ENCODE peak calls at places on chromosomes 1 and 21, in five cellular contexts. K, B, A, O and R are unnamed samples.

GRCh38 chr21:21714396-21714795 is 716.2 kb downstream of the NCAM2 start:
- DNase-seq in K (peak), B (no peak), A (no peak), O (no peak), R (no peak)

GRCh38 chr1:224380003-224380402 is 23.3 kb downstream of the CNIH4 start:
- DNase-seq in K (no peak), B (peak), A (no peak), O (no peak), R (no peak)

GRCh38 chr1:244941121-244941520 is 76.8 kb upstream of the HNRNPU start:
- DNase-seq in K (no peak), B (no peak), A (no peak), O (no peak), R (no peak)

GRCh38 chr21:16378570-16378969 is 648.8 kb downstream of the USP25 start:
- DNase-seq in K (no peak), B (no peak), A (no peak), O (no peak), R (no peak)

GRCh38 chr1:26225033-26225831 is 8.8 kb upstream of the CEP85 start:
- DNase-seq in K (no peak), B (no peak), A (no peak), O (no peak), R (no peak)

GRCh38 chr21:19475525-19475924 is 1071.9 kb upstream of the TMPRSS15 start:
- DNase-seq in K (no peak), B (no peak), A (no peak), O (no peak), R (no peak)

GRCh38 chr1:70893381-70893780 is 154.2 kb downstream of the PTGER3 start:
- DNase-seq in K (no peak), B (no peak), A (no peak), O (no peak), R (no peak)

GRCh38 chr1:85393490-85393889 is 71.5 kb downstream of the DDAH1 start:
- DNase-seq in K (no peak), B (no peak), A (no peak), O (no peak), R (no peak)

GRCh38 chr1:106620521-106620954 is 435.9 kb upstream of the PRMT6 start:
- DNase-seq in K (peak), B (no peak), A (no peak), O (no peak), R (no peak)

GRCh38 chr1:160089883-160090282 is 8.5 kb downstream of the IGSF8 start:
- DNase-seq in K (no peak), B (no peak), A (no peak), O (no peak), R (no peak)

GRCh38 chr1:108503062-108503740 is 53.1 kb downstream of the NBPF6 start:
- DNase-seq in K (peak), B (no peak), A (no peak), O (no peak), R (no peak)

GRCh38 chr1:111392042-111392441 is 35.5 kb downstream of the OVGP1 start:
- DNase-seq in K (no peak), B (no peak), A (no peak), O (no peak), R (no peak)

GRCh38 chr1:38991638-38992449 is 768 bp downstream of the AKIRIN1 start:
- DNase-seq in K (no peak), B (no peak), A (peak), O (peak), R (no peak)

GRCh38 chr1:20248954-20249612 is 41.6 kb upstream of the VWA5B1 start:
- DNase-seq in K (no peak), B (peak), A (no peak), O (no peak), R (no peak)

GRCh38 chr1:112524251-112524650 is 15.5 kb downstream of the WNT2B start:
- DNase-seq in K (peak), B (no peak), A (no peak), O (no peak), R (no peak)

GRCh38 chr1:243628476-243628907 is 221.6 kb downstream of the AKT3 start:
- DNase-seq in K (no peak), B (no peak), A (no peak), O (no peak), R (no peak)

GRCh38 chr1:179143332-179143731 is 61.5 kb downstream of the TOR3A start:
- DNase-seq in K (peak), B (peak), A (no peak), O (no peak), R (peak)

GRCh38 chr1:62235576-62235975 is 40.9 kb downstream of the L1TD1 start:
- DNase-seq in K (no peak), B (no peak), A (no peak), O (no peak), R (no peak)

GRCh38 chr1:113871597-113872113 is at the start of gene PTPN22:
- DNase-seq in K (peak), B (peak), A (no peak), O (no peak), R (no peak)

GRCh38 chr1:43979528-43980254 is 681 bp downstream of the B4GALT2 start:
- DNase-seq in K (peak), B (no peak), A (no peak), O (no peak), R (no peak)

GRCh38 chr21:32311621-32312020 is 13.0 kb downstream of the MRAP start:
- DNase-seq in K (no peak), B (no peak), A (no peak), O (peak), R (no peak)

GRCh38 chr1:212070720-212071302 is 35.3 kb downstream of the DTL start:
- DNase-seq in K (peak), B (peak), A (no peak), O (no peak), R (peak)

GRCh38 chr1:117582341-117582902 is 23.4 kb upstream of the TENT5C start:
- DNase-seq in K (no peak), B (no peak), A (no peak), O (no peak), R (no peak)

GRCh38 chr1:65820983-65821382 is 28.3 kb downstream of the PDE4B start:
- DNase-seq in K (peak), B (no peak), A (no peak), O (no peak), R (no peak)

GRCh38 chr1:23224721-23225648 is 7.7 kb upstream of the HTR1D start:
- DNase-seq in K (peak), B (no peak), A (no peak), O (peak), R (no peak)

GRCh38 chr1:192559115-192560006 is 16.2 kb upstream of the RGS1 start:
- DNase-seq in K (peak), B (no peak), A (no peak), O (no peak), R (peak)

GRCh38 chr1:244651956-244652698 is 799 bp upstream of the DESI2 start:
- DNase-seq in K (no peak), B (no peak), A (no peak), O (no peak), R (peak)

GRCh38 chr1:7366286-7366954 is 404.7 kb upstream of the VAMP3 start:
- DNase-seq in K (no peak), B (no peak), A (no peak), O (no peak), R (no peak)

GRCh38 chr1:224333309-224333926 is 3.4 kb upstream of the NVL start:
- DNase-seq in K (peak), B (peak), A (peak), O (no peak), R (peak)

GRCh38 chr1:30708361-30708728 is 15.0 kb downstream of the MATN1 start:
- DNase-seq in K (no peak), B (no peak), A (no peak), O (no peak), R (no peak)

GRCh38 chr1:172838681-172839313 is 179.9 kb downstream of the FASLG start:
- DNase-seq in K (no peak), B (no peak), A (no peak), O (no peak), R (peak)

GRCh38 chr21:23452384-23453083 is 2154.7 kb downstream of the MRPL39 start:
- DNase-seq in K (no peak), B (no peak), A (peak), O (no peak), R (no peak)

GRCh38 chr1:74324684-74325448 is 89.7 kb downstream of the TNNI3K start:
- DNase-seq in K (no peak), B (no peak), A (no peak), O (no peak), R (no peak)

GRCh38 chr1:165411396-165411795 is 33.5 kb downstream of the RXRG start:
- DNase-seq in K (peak), B (no peak), A (no peak), O (no peak), R (no peak)

GRCh38 chr1:46110521-46110920 is 21.9 kb downstream of the PIK3R3 start:
- DNase-seq in K (no peak), B (no peak), A (no peak), O (no peak), R (no peak)